ENCODE peak calls at places on chromosomes 5 and 9, in six cellular contexts. One of them, this sample, is unnamed.
A peak's percentile ranks its signal among the peaks of the same experiment; 100 is the strongest.

GRCh38 chr5:9845185-9845584 is 215.0 kb upstream of the TAS2R1 start:
- DNase-seq in heart right ventricle: no peak
- DNase-seq in SK-N-SH: no peak
- DNase-seq in stomach: no peak
- DNase-seq in mammary epithelial cell: no peak
- DNase-seq in pancreas: no peak
- DNase-seq in this sample: no peak

GRCh38 chr5:154197801-154198461 is 7.4 kb downstream of the GALNT10 start:
- DNase-seq in heart right ventricle: no peak
- DNase-seq in SK-N-SH: no peak
- DNase-seq in stomach: peak; percentile 57
- DNase-seq in mammary epithelial cell: peak; percentile 99
- DNase-seq in pancreas: no peak
- DNase-seq in this sample: no peak

GRCh38 chr9:111542497-111543254 is 17.7 kb downstream of the ZNF483 start:
- DNase-seq in heart right ventricle: no peak
- DNase-seq in SK-N-SH: no peak
- DNase-seq in stomach: no peak
- DNase-seq in mammary epithelial cell: no peak
- DNase-seq in pancreas: no peak
- DNase-seq in this sample: no peak

GRCh38 chr9:93268551-93269314 is 84.8 kb downstream of the WNK2 start:
- DNase-seq in heart right ventricle: no peak
- DNase-seq in SK-N-SH: peak; percentile 8
- DNase-seq in stomach: peak; percentile 76
- DNase-seq in mammary epithelial cell: no peak
- DNase-seq in pancreas: peak; percentile 90
- DNase-seq in this sample: no peak

GRCh38 chr9:31183866-31184265 is 1200.6 kb upstream of the ACO1 start:
- DNase-seq in heart right ventricle: no peak
- DNase-seq in SK-N-SH: no peak
- DNase-seq in stomach: no peak
- DNase-seq in mammary epithelial cell: no peak
- DNase-seq in pancreas: no peak
- DNase-seq in this sample: no peak

GRCh38 chr9:38263534-38263933 is 129.0 kb upstream of the ALDH1B1 start:
- DNase-seq in heart right ventricle: no peak
- DNase-seq in SK-N-SH: no peak
- DNase-seq in stomach: no peak
- DNase-seq in mammary epithelial cell: peak; percentile 31
- DNase-seq in pancreas: no peak
- DNase-seq in this sample: peak; percentile 46

GRCh38 chr9:114315723-114316363 is 7.1 kb upstream of the ORM1 start:
- DNase-seq in heart right ventricle: no peak
- DNase-seq in SK-N-SH: no peak
- DNase-seq in stomach: peak; percentile 4
- DNase-seq in mammary epithelial cell: no peak
- DNase-seq in pancreas: peak; percentile 6
- DNase-seq in this sample: no peak

GRCh38 chr9:5389109-5389732 is 48.5 kb downstream of the PLGRKT start:
- DNase-seq in heart right ventricle: no peak
- DNase-seq in SK-N-SH: no peak
- DNase-seq in stomach: no peak
- DNase-seq in mammary epithelial cell: peak; percentile 85
- DNase-seq in pancreas: no peak
- DNase-seq in this sample: peak; percentile 46

GRCh38 chr9:131049829-131050715 is 41.1 kb downstream of the LAMC3 start:
- DNase-seq in heart right ventricle: no peak
- DNase-seq in SK-N-SH: no peak
- DNase-seq in stomach: no peak
- DNase-seq in mammary epithelial cell: no peak
- DNase-seq in pancreas: no peak
- DNase-seq in this sample: no peak

GRCh38 chr5:116947691-116948528 is 373.3 kb upstream of the SEMA6A start:
- DNase-seq in heart right ventricle: peak; percentile 51
- DNase-seq in SK-N-SH: peak; percentile 30
- DNase-seq in stomach: peak; percentile 80
- DNase-seq in mammary epithelial cell: peak; percentile 73
- DNase-seq in pancreas: peak; percentile 50
- DNase-seq in this sample: peak; percentile 78

GRCh38 chr9:99601506-99601905 is 220.2 kb upstream of the NR4A3 start:
- DNase-seq in heart right ventricle: peak; percentile 24
- DNase-seq in SK-N-SH: no peak
- DNase-seq in stomach: no peak
- DNase-seq in mammary epithelial cell: no peak
- DNase-seq in pancreas: no peak
- DNase-seq in this sample: peak; percentile 11

GRCh38 chr5:171773106-171773505 is 12.5 kb upstream of the SMIM23 start:
- DNase-seq in heart right ventricle: no peak
- DNase-seq in SK-N-SH: no peak
- DNase-seq in stomach: no peak
- DNase-seq in mammary epithelial cell: no peak
- DNase-seq in pancreas: no peak
- DNase-seq in this sample: no peak

GRCh38 chr5:134594797-134595457 is 37.7 kb downstream of the SAR1B start:
- DNase-seq in heart right ventricle: no peak
- DNase-seq in SK-N-SH: no peak
- DNase-seq in stomach: no peak
- DNase-seq in mammary epithelial cell: no peak
- DNase-seq in pancreas: no peak
- DNase-seq in this sample: peak; percentile 19

GRCh38 chr5:900781-901180 is 8.1 kb downstream of the TRIP13 start:
- DNase-seq in heart right ventricle: no peak
- DNase-seq in SK-N-SH: no peak
- DNase-seq in stomach: no peak
- DNase-seq in mammary epithelial cell: no peak
- DNase-seq in pancreas: no peak
- DNase-seq in this sample: no peak

GRCh38 chr9:15178621-15179020 is 128.4 kb downstream of the TTC39B start:
- DNase-seq in heart right ventricle: no peak
- DNase-seq in SK-N-SH: no peak
- DNase-seq in stomach: no peak
- DNase-seq in mammary epithelial cell: no peak
- DNase-seq in pancreas: no peak
- DNase-seq in this sample: no peak

GRCh38 chr5:116300016-116300601 is 215.3 kb downstream of the COMMD10 start:
- DNase-seq in heart right ventricle: no peak
- DNase-seq in SK-N-SH: no peak
- DNase-seq in stomach: no peak
- DNase-seq in mammary epithelial cell: no peak
- DNase-seq in pancreas: no peak
- DNase-seq in this sample: no peak

GRCh38 chr9:12702160-12702758 is 9.1 kb downstream of the TYRP1 start:
- DNase-seq in heart right ventricle: peak; percentile 17
- DNase-seq in SK-N-SH: peak; percentile 30
- DNase-seq in stomach: no peak
- DNase-seq in mammary epithelial cell: peak; percentile 41
- DNase-seq in pancreas: peak; percentile 23
- DNase-seq in this sample: peak; percentile 66

GRCh38 chr5:89289604-89290003 is 406.6 kb upstream of the MEF2C start:
- DNase-seq in heart right ventricle: no peak
- DNase-seq in SK-N-SH: no peak
- DNase-seq in stomach: no peak
- DNase-seq in mammary epithelial cell: no peak
- DNase-seq in pancreas: no peak
- DNase-seq in this sample: no peak

GRCh38 chr9:114037249-114037648 is 40.9 kb downstream of the AMBP start:
- DNase-seq in heart right ventricle: no peak
- DNase-seq in SK-N-SH: no peak
- DNase-seq in stomach: no peak
- DNase-seq in mammary epithelial cell: no peak
- DNase-seq in pancreas: no peak
- DNase-seq in this sample: no peak

GRCh38 chr9:114230068-114230467 is 74.7 kb downstream of the COL27A1 start:
- DNase-seq in heart right ventricle: no peak
- DNase-seq in SK-N-SH: no peak
- DNase-seq in stomach: no peak
- DNase-seq in mammary epithelial cell: no peak
- DNase-seq in pancreas: no peak
- DNase-seq in this sample: no peak

GRCh38 chr9:131116281-131117101 is 8.9 kb upstream of the NUP214 start:
- DNase-seq in heart right ventricle: peak; percentile 57
- DNase-seq in SK-N-SH: no peak
- DNase-seq in stomach: no peak
- DNase-seq in mammary epithelial cell: no peak
- DNase-seq in pancreas: no peak
- DNase-seq in this sample: no peak

GRCh38 chr5:2207966-2208544 is 325.3 kb upstream of the IRX4 start:
- DNase-seq in heart right ventricle: no peak
- DNase-seq in SK-N-SH: peak; percentile 44
- DNase-seq in stomach: no peak
- DNase-seq in mammary epithelial cell: peak; percentile 8
- DNase-seq in pancreas: no peak
- DNase-seq in this sample: no peak

GRCh38 chr5:57986746-57987145 is 473.1 kb downstream of the PLK2 start:
- DNase-seq in heart right ventricle: no peak
- DNase-seq in SK-N-SH: no peak
- DNase-seq in stomach: no peak
- DNase-seq in mammary epithelial cell: peak; percentile 63
- DNase-seq in pancreas: no peak
- DNase-seq in this sample: peak; percentile 7

GRCh38 chr5:150036513-150036912 is 36.0 kb downstream of the HMGXB3 start:
- DNase-seq in heart right ventricle: peak; percentile 36
- DNase-seq in SK-N-SH: no peak
- DNase-seq in stomach: no peak
- DNase-seq in mammary epithelial cell: peak; percentile 94
- DNase-seq in pancreas: no peak
- DNase-seq in this sample: no peak

GRCh38 chr5:81233080-81233634 is at the start of gene CKMT2:
- DNase-seq in heart right ventricle: peak; percentile 88
- DNase-seq in SK-N-SH: no peak
- DNase-seq in stomach: peak; percentile 84
- DNase-seq in mammary epithelial cell: no peak
- DNase-seq in pancreas: peak; percentile 80
- DNase-seq in this sample: no peak

GRCh38 chr5:120405923-120406322 is 58.2 kb upstream of the PRR16 start:
- DNase-seq in heart right ventricle: no peak
- DNase-seq in SK-N-SH: no peak
- DNase-seq in stomach: no peak
- DNase-seq in mammary epithelial cell: peak; percentile 88
- DNase-seq in pancreas: no peak
- DNase-seq in this sample: peak; percentile 85

GRCh38 chr9:124015661-124016131 is 4.1 kb downstream of the LHX2 start:
- DNase-seq in heart right ventricle: no peak
- DNase-seq in SK-N-SH: no peak
- DNase-seq in stomach: no peak
- DNase-seq in mammary epithelial cell: no peak
- DNase-seq in pancreas: no peak
- DNase-seq in this sample: no peak

GRCh38 chr5:43215073-43215631 is 23.1 kb downstream of the NIM1K start:
- DNase-seq in heart right ventricle: no peak
- DNase-seq in SK-N-SH: no peak
- DNase-seq in stomach: no peak
- DNase-seq in mammary epithelial cell: peak; percentile 37
- DNase-seq in pancreas: no peak
- DNase-seq in this sample: peak; percentile 70

GRCh38 chr5:10629661-10630060 is 65.8 kb downstream of the ANKRD33B start:
- DNase-seq in heart right ventricle: no peak
- DNase-seq in SK-N-SH: no peak
- DNase-seq in stomach: no peak
- DNase-seq in mammary epithelial cell: no peak
- DNase-seq in pancreas: no peak
- DNase-seq in this sample: no peak

DNA sequence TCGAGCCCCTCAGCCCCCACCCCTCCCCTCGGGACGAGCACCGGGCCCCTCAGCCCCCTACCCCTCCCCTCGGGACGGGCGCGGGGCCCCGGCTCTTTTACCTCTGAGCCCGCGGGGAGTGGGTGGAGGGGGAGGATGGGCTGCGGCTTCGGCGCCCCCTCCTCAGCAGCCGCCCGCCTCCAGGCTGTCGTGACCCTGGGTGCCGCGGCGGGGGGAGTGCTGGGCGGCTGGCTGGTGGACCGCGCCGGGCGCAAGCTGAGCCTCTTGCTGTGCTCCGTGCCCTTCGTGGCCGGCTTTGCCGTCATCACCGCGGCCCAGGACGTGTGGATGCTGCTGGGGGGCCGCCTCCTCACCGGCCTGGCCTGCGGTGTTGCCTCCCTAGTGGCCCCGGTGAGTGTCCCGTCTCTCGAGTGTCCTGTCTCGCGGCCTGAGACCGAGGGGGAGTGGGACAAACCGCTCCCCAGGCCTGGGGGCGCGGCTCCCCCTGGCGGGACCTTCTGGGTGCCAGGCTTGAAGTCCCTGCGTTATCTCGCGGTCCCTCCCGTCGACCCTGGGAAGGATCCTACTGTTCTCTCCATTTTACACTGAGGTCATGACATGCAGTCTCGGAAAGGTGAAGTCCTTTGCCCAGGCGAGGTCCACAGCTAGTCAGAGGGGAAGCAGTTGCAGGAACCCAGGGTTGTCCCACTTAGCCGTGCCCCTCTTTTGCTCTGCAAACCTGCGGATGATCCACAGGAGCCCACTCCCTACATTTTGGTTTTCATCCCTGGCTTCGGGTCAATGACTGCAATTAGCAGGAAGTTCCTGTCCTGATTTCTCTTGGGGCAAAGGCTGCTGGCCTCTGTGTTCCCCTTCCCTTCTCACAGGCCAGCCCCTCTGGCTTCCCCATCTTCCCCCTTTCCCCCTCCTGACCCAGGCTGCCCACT is 1.0 kb downstream of the SLC2A8 start:
- DNase-seq in heart right ventricle: peak; percentile 39
- DNase-seq in SK-N-SH: peak; percentile 84
- DNase-seq in stomach: peak; percentile 40
- DNase-seq in mammary epithelial cell: peak; percentile 11
- DNase-seq in pancreas: peak; percentile 38
- DNase-seq in this sample: peak; percentile 46
- TF ChIP-seq CTCF in heart right ventricle: peak; percentile 55
- TF ChIP-seq CTCF in SK-N-SH: peak; percentile 66
- TF ChIP-seq CTCF in stomach: peak; percentile 49
- TF ChIP-seq CTCF in mammary epithelial cell: peak; percentile 53
- TF ChIP-seq CTCF in pancreas: no peak
- TF ChIP-seq CTCF in this sample: peak; percentile 56

GRCh38 chr9:37007295-37007694 is 26.8 kb downstream of the PAX5 start:
- DNase-seq in heart right ventricle: no peak
- DNase-seq in SK-N-SH: no peak
- DNase-seq in stomach: no peak
- DNase-seq in mammary epithelial cell: no peak
- DNase-seq in pancreas: no peak
- DNase-seq in this sample: no peak
- H3K27me3 ChIP-seq in heart right ventricle: peaks cover 88% of the 10 kb centered on the region
- H3K27me3 ChIP-seq in SK-N-SH: peaks cover 19% of the 10 kb centered on the region
- H3K27me3 ChIP-seq in stomach: peaks cover 28% of the 10 kb centered on the region
- H3K27me3 ChIP-seq in mammary epithelial cell: peaks cover 15% of the 10 kb centered on the region
- H3K27me3 ChIP-seq in pancreas: no peaks in the 10 kb centered on the region
- H3K27me3 ChIP-seq in this sample: no peaks in the 10 kb centered on the region

GRCh38 chr9:134530724-134531123 is 110.9 kb upstream of the COL5A1 start:
- DNase-seq in heart right ventricle: no peak
- DNase-seq in SK-N-SH: no peak
- DNase-seq in stomach: no peak
- DNase-seq in mammary epithelial cell: no peak
- DNase-seq in pancreas: no peak
- DNase-seq in this sample: no peak
- TF ChIP-seq CTCF in heart right ventricle: no peak
- TF ChIP-seq CTCF in SK-N-SH: no peak
- TF ChIP-seq CTCF in stomach: no peak
- TF ChIP-seq CTCF in mammary epithelial cell: no peak
- TF ChIP-seq CTCF in pancreas: no peak
- TF ChIP-seq CTCF in this sample: no peak

GRCh38 chr5:59091965-59092364 is 509.1 kb downstream of the RAB3C start:
- DNase-seq in heart right ventricle: no peak
- DNase-seq in SK-N-SH: no peak
- DNase-seq in stomach: no peak
- DNase-seq in mammary epithelial cell: no peak
- DNase-seq in pancreas: no peak
- DNase-seq in this sample: no peak
- H3K27me3 ChIP-seq in heart right ventricle: no peaks in the 10 kb centered on the region
- H3K27me3 ChIP-seq in SK-N-SH: no peaks in the 10 kb centered on the region
- H3K27me3 ChIP-seq in stomach: no peaks in the 10 kb centered on the region
- H3K27me3 ChIP-seq in mammary epithelial cell: no peaks in the 10 kb centered on the region
- H3K27me3 ChIP-seq in pancreas: no peaks in the 10 kb centered on the region
- H3K27me3 ChIP-seq in this sample: no peaks in the 10 kb centered on the region

GRCh38 chr5:38515648-38516047 is 40.8 kb downstream of the LIFR start:
- DNase-seq in heart right ventricle: no peak
- DNase-seq in SK-N-SH: peak; percentile 17
- DNase-seq in stomach: no peak
- DNase-seq in mammary epithelial cell: no peak
- DNase-seq in pancreas: no peak
- DNase-seq in this sample: no peak
- TF ChIP-seq CTCF in heart right ventricle: peak; percentile 43
- TF ChIP-seq CTCF in SK-N-SH: peak; percentile 60
- TF ChIP-seq CTCF in stomach: no peak
- TF ChIP-seq CTCF in mammary epithelial cell: peak; percentile 68
- TF ChIP-seq CTCF in pancreas: no peak
- TF ChIP-seq CTCF in this sample: peak; percentile 54

This sample was measured in A673.